ENCODE peak calls at places on chromosomes 5 and 9, in seven cellular contexts. M is stomach, I is spleen, W is suprapubic skin, O is pancreas, S is heart left ventricle, R is colonic mucosa. Z is an unnamed sample.
A peak's percentile ranks its signal among the peaks of the same experiment; 100 is the strongest.

GRCh38 chr5:180339583-180340183 is 13.5 kb downstream of the GFPT2 start:
- DNase-seq in R (no peak), W (no peak), M (no peak), S (peak; percentile 9), O (no peak), I (peak; percentile 52), Z (no peak)

GRCh38 chr5:88419931-88420330 is 151.3 kb upstream of the TMEM161B start:
- DNase-seq in R (no peak), W (no peak), O (no peak), I (no peak), M (no peak), S (no peak), Z (no peak)

GRCh38 chr9:114484854-114485443 is 20.3 kb downstream of the WHRN start:
- DNase-seq in O (no peak), I (no peak), S (no peak), W (no peak), R (no peak), M (no peak), Z (no peak)

GRCh38 chr5:175867587-175868347 is 3.6 kb upstream of the CPLX2 start:
- DNase-seq in R (peak; percentile 21), O (no peak), S (no peak), W (no peak), I (no peak), M (no peak), Z (no peak)

GRCh38 chr5:54292866-54293265 is 17.5 kb downstream of the ARL15 start:
- DNase-seq in M (no peak), R (no peak), S (no peak), W (no peak), O (no peak), I (no peak), Z (no peak)

GRCh38 chr5:137753227-137753985 is 757 bp downstream of the HNRNPA0 start:
- DNase-seq in S (peak; percentile 64), I (peak; percentile 93), W (peak; percentile 78), O (peak; percentile 68), M (peak; percentile 49), R (peak; percentile 46), Z (peak; percentile 21)

GRCh38 chr5:115599924-115600323 is 2.4 kb downstream of the TICAM2 start:
- DNase-seq in O (no peak), S (no peak), R (no peak), M (no peak), W (no peak), I (no peak), Z (no peak)

GRCh38 chr5:6404129-6404528 is 25.8 kb upstream of the MED10 start:
- DNase-seq in M (no peak), O (no peak), R (no peak), I (no peak), S (no peak), W (no peak), Z (no peak)

GRCh38 chr9:133054966-133055365 is 6.8 kb upstream of the CEL start:
- DNase-seq in R (no peak), W (peak; percentile 62), I (no peak), M (no peak), S (peak; percentile 91), O (peak; percentile 86), Z (no peak)

GRCh38 chr5:66805514-66806430 is 209.6 kb downstream of the MAST4 start:
- DNase-seq in S (no peak), I (no peak), W (no peak), O (no peak), M (no peak), R (no peak), Z (no peak)

GRCh38 chr9:5073701-5074100 is 88.6 kb downstream of the JAK2 start:
- DNase-seq in I (no peak), S (no peak), O (no peak), M (no peak), W (no peak), R (no peak), Z (no peak)

GRCh38 chr5:57262533-57262932 is 88.7 kb downstream of the GPBP1 start:
- DNase-seq in W (no peak), O (no peak), M (no peak), I (no peak), R (no peak), S (no peak), Z (no peak)

GRCh38 chr9:20315672-20316071 is 306.6 kb downstream of the MLLT3 start:
- DNase-seq in M (no peak), I (no peak), O (no peak), S (no peak), R (no peak), W (no peak), Z (no peak)

GRCh38 chr9:21591221-21592062 is 109.3 kb upstream of the IFNE start:
- DNase-seq in W (peak; percentile 72), I (no peak), S (peak; percentile 47), M (peak; percentile 62), O (no peak), R (no peak), Z (peak; percentile 87)

GRCh38 chr5:131357739-131358561 is 94.1 kb downstream of the CDC42SE2 start:
- DNase-seq in S (no peak), R (no peak), M (no peak), I (no peak), O (no peak), W (no peak), Z (no peak)

GRCh38 chr9:123615381-123615780 is 259.4 kb downstream of the CRB2 start:
- DNase-seq in W (no peak), M (no peak), O (no peak), S (no peak), R (no peak), I (no peak), Z (no peak)

DNA sequence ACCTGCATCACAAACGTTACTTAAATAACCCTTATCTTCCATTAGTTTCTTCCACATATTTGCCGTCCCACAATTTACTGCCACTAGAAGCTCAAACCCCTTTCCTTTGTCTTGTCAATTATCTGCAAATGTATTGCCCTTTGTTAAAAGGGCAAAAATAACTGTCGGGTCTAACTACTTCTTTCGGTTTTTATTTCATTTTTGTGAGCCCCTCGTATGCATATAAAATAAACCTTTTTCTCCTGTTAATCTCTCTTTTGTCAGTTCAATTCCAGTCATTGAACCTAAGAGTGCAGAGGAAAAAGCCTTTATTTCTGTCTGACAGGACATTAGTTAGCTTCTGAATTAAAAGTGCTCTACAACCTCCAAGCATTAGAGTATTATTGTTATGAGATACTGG is 45.5 kb downstream of the TMEM215 start:
- DNase-seq in M (no peak), W (no peak), I (no peak), R (no peak), S (no peak), O (no peak), Z (no peak)
- H3K4me3 ChIP-seq in M (no peak overlapping the region), W (no peak overlapping the region), I (no peak overlapping the region), R (no peak overlapping the region), S (no peak overlapping the region), O (no peak overlapping the region), Z (no peak overlapping the region)

DNA sequence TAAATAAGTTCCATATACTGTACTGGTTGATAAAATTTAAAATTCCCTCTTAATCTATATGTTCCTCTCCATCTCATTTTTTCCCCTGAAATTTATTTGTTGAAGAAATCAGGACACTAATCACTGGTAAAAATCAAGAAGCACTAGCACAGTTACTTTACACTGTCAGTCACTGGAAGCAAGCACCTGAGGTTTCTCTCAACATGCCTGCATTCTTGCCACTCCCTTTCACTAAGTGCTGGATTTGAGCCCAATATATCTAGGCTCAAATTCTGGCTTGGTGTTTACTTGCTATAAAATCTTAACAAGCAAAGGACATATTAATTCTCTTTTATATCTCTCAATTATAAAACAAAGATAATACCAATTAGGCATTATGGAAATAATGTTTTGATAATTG is 58.7 kb downstream of the DIAPH1 start:
- DNase-seq in I (no peak), R (no peak), O (no peak), M (no peak), W (no peak), S (no peak), Z (no peak)
- H3K4me3 ChIP-seq in I (no peak overlapping the region), R (no peak overlapping the region), O (peak overlapping the region; percentile 12), M (no peak overlapping the region), W (peak overlapping the region; percentile 13), S (peak overlapping the region; percentile 31), Z (no peak overlapping the region)

GRCh38 chr9:112312139-112312538 is 21.3 kb downstream of the PTBP3 start:
- DNase-seq in M (no peak), W (no peak), R (no peak), I (no peak), S (no peak), O (no peak), Z (no peak)

GRCh38 chr9:112311497-112311896 is 21.9 kb downstream of the PTBP3 start:
- DNase-seq in O (no peak), W (no peak), S (no peak), M (no peak), I (no peak), R (no peak), Z (no peak)

GRCh38 chr9:112315905-112316304 is 17.5 kb downstream of the PTBP3 start:
- DNase-seq in W (no peak), M (no peak), I (no peak), R (no peak), S (no peak), O (no peak), Z (no peak)

GRCh38 chr9:112308576-112308975 is 24.8 kb downstream of the PTBP3 start:
- DNase-seq in I (no peak), M (no peak), O (no peak), S (no peak), W (no peak), R (no peak), Z (no peak)

GRCh38 chr9:112310826-112311225 is 22.6 kb downstream of the PTBP3 start:
- DNase-seq in R (no peak), O (no peak), S (no peak), W (no peak), M (no peak), I (no peak), Z (no peak)
- H3K4me3 ChIP-seq in R (no peak overlapping the region), O (no peak overlapping the region), S (no peak overlapping the region), W (no peak overlapping the region), M (no peak overlapping the region), I (no peak overlapping the region), Z (no peak overlapping the region)

GRCh38 chr5:40260351-40260750 is 419.4 kb upstream of the PTGER4 start:
- DNase-seq in W (no peak), M (peak; percentile 43), I (no peak), O (peak; percentile 23), R (no peak), S (no peak), Z (peak; percentile 22)
- H3K4me3 ChIP-seq in W (no peak overlapping the region), M (no peak overlapping the region), I (no peak overlapping the region), O (no peak overlapping the region), R (no peak overlapping the region), S (no peak overlapping the region), Z (no peak overlapping the region)

GRCh38 chr5:125412051-125412560 is 665.7 kb upstream of the ZNF608 start:
- DNase-seq in S (no peak), I (no peak), W (no peak), R (peak; percentile 45), M (no peak), O (no peak), Z (no peak)

GRCh38 chr5:125410501-125411162 is 664.2 kb upstream of the ZNF608 start:
- DNase-seq in M (no peak), R (no peak), I (no peak), O (no peak), W (no peak), S (no peak), Z (no peak)

GRCh38 chr5:125409496-125410351 is 663.3 kb upstream of the ZNF608 start:
- DNase-seq in R (peak; percentile 20), W (no peak), O (no peak), S (no peak), M (no peak), I (no peak), Z (no peak)

GRCh38 chr5:125412561-125413535 is 666.4 kb upstream of the ZNF608 start:
- DNase-seq in R (peak; percentile 80), I (peak; percentile 79), O (peak; percentile 72), M (peak; percentile 81), W (peak; percentile 78), S (peak; percentile 62), Z (peak; percentile 30)

GRCh38 chr5:125411163-125412050 is 665.0 kb upstream of the ZNF608 start:
- DNase-seq in W (peak; percentile 54), I (no peak), M (peak; percentile 34), S (no peak), R (peak; percentile 72), O (no peak), Z (no peak)
- H3K4me3 ChIP-seq in W (peak overlapping the region; percentile 33), I (no peak overlapping the region), M (peak overlapping the region; percentile 3), S (peak overlapping the region; percentile 37), R (no peak overlapping the region), O (no peak overlapping the region), Z (no peak overlapping the region)

Z was measured in lower leg skin.